ENCODE peak calls at places on chromosome 7, in six cellular contexts. L is T-helper 9 cell; H is stimulated activated CD4-positive, alpha-beta T cell treated with anti-CD3 and anti-CD28 coated beads, Interleukin-12 subunit alpha, Interleukin-12 subunit beta, amount 100 ng/mL, for 24 hours; F is cardiac muscle cell; C is left cardiac atrium; X is RWPE1. E is an unnamed sample.

GRCh38 chr7:38186593-38187314 is 8.7 kb downstream of the STARD3NL start:
- DNase-seq in L (no peak), X (peak; percentile 42), F (no peak), H (no peak), C (no peak), E (no peak)

GRCh38 chr7:17772581-17773288 is 167.6 kb downstream of the SNX13 start:
- DNase-seq in C (no peak), H (no peak), F (peak; percentile 53), X (no peak), L (no peak), E (no peak)

GRCh38 chr7:6252310-6252709 is 20.1 kb downstream of the CYTH3 start:
- DNase-seq in H (no peak), C (no peak), X (peak; percentile 25), L (no peak), F (no peak), E (no peak)

GRCh38 chr7:45078199-45078681 is 10.5 kb downstream of the NACAD start:
- DNase-seq in F (no peak), H (no peak), X (no peak), L (no peak), C (no peak), E (no peak)

GRCh38 chr7:106281919-106282318 is 2.9 kb downstream of the NAMPT start:
- DNase-seq in C (no peak), F (no peak), L (no peak), H (no peak), X (no peak), E (no peak)

GRCh38 chr7:1950623-1951523 is 280.8 kb downstream of the ELFN1 start:
- DNase-seq in H (no peak), L (no peak), F (no peak), C (peak; percentile 42), X (no peak), E (no peak)

GRCh38 chr7:1950066-1950622 is 280.1 kb downstream of the ELFN1 start:
- DNase-seq in L (no peak), H (no peak), X (no peak), F (no peak), C (peak; percentile 7), E (no peak)

GRCh38 chr7:71615017-71615416 is 483.1 kb downstream of the GALNT17 start:
- DNase-seq in F (peak; percentile 40), H (no peak), L (no peak), C (no peak), X (no peak), E (no peak)

GRCh38 chr7:140005754-140006503 is 56.8 kb downstream of the PARP12 start:
- DNase-seq in H (no peak), L (no peak), X (no peak), F (peak; percentile 65), C (no peak), E (peak; percentile 84)

GRCh38 chr7:82530361-82530760 is 86.8 kb upstream of the CACNA2D1 start:
- DNase-seq in L (no peak), H (no peak), F (no peak), C (no peak), X (no peak), E (no peak)

GRCh38 chr7:81285142-81285871 is 366.5 kb upstream of the SEMA3C start:
- DNase-seq in C (no peak), H (no peak), L (no peak), X (no peak), F (no peak), E (no peak)

GRCh38 chr7:128115326-128115820 is 84.1 kb upstream of the LRRC4 start:
- DNase-seq in C (no peak), X (peak; percentile 34), F (no peak), L (no peak), H (no peak), E (peak; percentile 40)

GRCh38 chr7:128791121-128791967 is 424 bp upstream of the CCDC136 start:
- DNase-seq in C (peak; percentile 76), X (peak; percentile 58), L (peak; percentile 79), H (peak; percentile 75), F (peak; percentile 74), E (peak; percentile 86)

GRCh38 chr7:47153076-47153475 is 428.8 kb downstream of the TNS3 start:
- DNase-seq in L (no peak), X (peak; percentile 21), H (no peak), C (no peak), F (peak; percentile 29), E (no peak)

GRCh38 chr7:133761459-133761858 is 365.7 kb upstream of the LRGUK start:
- DNase-seq in F (no peak), C (no peak), H (no peak), L (no peak), X (no peak), E (no peak)

GRCh38 chr7:87784424-87784823 is 91.7 kb downstream of the SLC25A40 start:
- DNase-seq in H (no peak), C (no peak), L (no peak), X (no peak), F (no peak), E (no peak)

GRCh38 chr7:8627322-8627721 is 193.9 kb downstream of the NXPH1 start:
- DNase-seq in L (no peak), C (no peak), H (no peak), F (no peak), X (no peak), E (no peak)

GRCh38 chr7:115888981-115889668 is 141.4 kb downstream of the TFEC start:
- DNase-seq in L (no peak), C (no peak), F (no peak), H (no peak), X (no peak), E (no peak)

GRCh38 chr7:45001138-45001694 is 1.2 kb downstream of the CCM2 start:
- DNase-seq in X (peak; percentile 51), L (peak; percentile 45), C (no peak), H (no peak), F (no peak), E (no peak)

GRCh38 chr7:28358423-28358868 is 53.9 kb upstream of the CREB5 start:
- DNase-seq in L (no peak), H (no peak), F (no peak), X (peak; percentile 80), C (no peak), E (peak; percentile 65)

GRCh38 chr7:116592445-116592844 is 67.6 kb downstream of the CAV1 start:
- DNase-seq in C (peak; percentile 45), F (no peak), H (no peak), X (no peak), L (no peak), E (no peak)

GRCh38 chr7:75688200-75689136 is 50.3 kb downstream of the HIP1 start:
- DNase-seq in X (no peak), H (no peak), L (no peak), C (no peak), F (no peak), E (no peak)

GRCh38 chr7:69430502-69431145 is 167.7 kb upstream of the AUTS2 start:
- DNase-seq in H (no peak), F (no peak), L (no peak), X (no peak), C (peak; percentile 46), E (no peak)

GRCh38 chr7:86214734-86215133 is 429.0 kb upstream of the GRM3 start:
- DNase-seq in X (no peak), H (no peak), F (no peak), C (no peak), L (no peak), E (no peak)

GRCh38 chr7:130490888-130491771 is 755 bp upstream of the MEST start:
- DNase-seq in H (no peak), X (no peak), C (peak; percentile 50), L (no peak), F (peak; percentile 49), E (peak; percentile 86)

GRCh38 chr7:38102486-38102885 is 75.6 kb upstream of the STARD3NL start:
- DNase-seq in F (no peak), L (no peak), C (no peak), H (no peak), X (no peak), E (no peak)

GRCh38 chr7:142587578-142588191 is 161.6 kb upstream of the PRSS1 start:
- DNase-seq in X (peak; percentile 54), H (no peak), L (no peak), F (peak; percentile 59), C (no peak), E (no peak)

GRCh38 chr7:117323585-117323876 is 673 bp upstream of the WNT2 start:
- DNase-seq in F (no peak), L (no peak), X (no peak), H (no peak), C (no peak), E (no peak)

GRCh38 chr7:125257617-125258016 is 328.0 kb upstream of the POT1 start:
- DNase-seq in X (no peak), F (no peak), H (no peak), L (no peak), C (no peak), E (no peak)

GRCh38 chr7:105805619-105806018 is 70.8 kb downstream of the ATXN7L1 start:
- DNase-seq in F (no peak), L (no peak), X (no peak), H (no peak), C (no peak), E (peak; percentile 69)

GRCh38 chr7:102439963-102440795 is 6.8 kb downstream of the ORAI2 start:
- DNase-seq in X (peak; percentile 87), L (no peak), F (no peak), H (no peak), C (peak; percentile 75), E (no peak)

GRCh38 chr7:103649052-103649451 is 203.0 kb upstream of the SLC26A5 start:
- DNase-seq in C (no peak), L (no peak), X (no peak), F (no peak), H (no peak), E (no peak)

GRCh38 chr7:132575987-132576722 is at the start of gene PLXNA4:
- DNase-seq in L (no peak), X (no peak), H (no peak), C (peak; percentile 29), F (peak; percentile 52), E (peak; percentile 67)

GRCh38 chr7:155913311-155913710 is 101.0 kb upstream of the SHH start:
- DNase-seq in H (no peak), C (no peak), X (no peak), F (no peak), L (no peak), E (no peak)

GRCh38 chr7:128410092-128410665 is 397 bp upstream of the IMPDH1 start:
- DNase-seq in F (peak; percentile 61), C (peak; percentile 65), H (peak; percentile 61), L (peak; percentile 56), X (peak; percentile 35), E (no peak)

GRCh38 chr7:74355091-74355490 is 65.9 kb downstream of the CLIP2 start:
- DNase-seq in H (no peak), F (no peak), X (peak; percentile 55), C (peak; percentile 53), L (no peak), E (no peak)

GRCh38 chr7:1054438-1055083 is 10.2 kb downstream of the GPR146 start:
- DNase-seq in F (no peak), X (no peak), L (no peak), H (no peak), C (peak; percentile 34), E (no peak)

GRCh38 chr7:21851445-21852043 is 94.2 kb downstream of the CDCA7L start:
- DNase-seq in L (no peak), X (no peak), F (no peak), H (no peak), C (no peak), E (no peak)